ENCODE peak calls at places on chromosome 1, in ten cellular contexts. Y is neural progenitor cell; S is tibial artery; V is NCI-H1092 treated with DMSO at 0.1 percent for 48 hours; Z is RPMI8226; L is activated CD4-positive, CD25-positive, alpha-beta regulatory T cell treated with anti-CD3 and anti-CD28 coated beads, Interleukin-2, amount 50 U/mL, for 16 hours; E is RCC 7860; C is activated effector memory CD4-positive, alpha-beta T cell treated with Interleukin-2 at 50 U/mL for 16 hours; I is posterior vena cava; G is T47D. Q is an unnamed sample.

GRCh38 chr1:210400043-210400840 is 71.5 kb downstream of the HHAT start:
- DNase-seq in Y (peak; percentile 74), V (peak; percentile 82), C (peak; percentile 16), S (no peak), Z (peak; percentile 46), L (peak; percentile 4), G (peak; percentile 87), I (no peak), E (peak; percentile 70), Q (peak; percentile 75)

GRCh38 chr1:145983206-145983675 is 13.1 kb downstream of the TXNIP start:
- DNase-seq in Z (peak; percentile 92), S (no peak), I (no peak), C (no peak), V (no peak), E (no peak), Y (no peak), L (no peak), G (no peak), Q (no peak)

GRCh38 chr1:234611799-234612351 is 1.9 kb upstream of the IRF2BP2 start:
- DNase-seq in C (no peak), E (peak; percentile 43), Z (no peak), I (peak; percentile 86), S (peak; percentile 92), V (peak; percentile 73), L (no peak), Y (peak; percentile 48), G (peak; percentile 59), Q (peak; percentile 73)

GRCh38 chr1:182752077-182752826 is 37.3 kb upstream of the NPL start:
- DNase-seq in I (no peak), V (no peak), L (no peak), Z (no peak), Y (no peak), E (no peak), G (no peak), C (no peak), S (no peak), Q (no peak)

GRCh38 chr1:25549273-25550154 is 6.1 kb downstream of the LDLRAP1 start:
- DNase-seq in C (peak; percentile 80), Y (no peak), E (peak; percentile 91), S (peak; percentile 88), G (no peak), V (no peak), L (peak; percentile 58), Z (peak; percentile 98), I (no peak), Q (no peak)

GRCh38 chr1:167066333-167067122 is 23.6 kb downstream of the GPA33 start:
- DNase-seq in I (peak; percentile 93), G (peak; percentile 76), Y (peak; percentile 81), V (peak; percentile 77), C (peak; percentile 67), E (peak; percentile 25), Z (peak; percentile 79), S (peak; percentile 78), L (peak; percentile 56), Q (peak; percentile 69)

GRCh38 chr1:21590116-21590905 is 78.8 kb downstream of the RAP1GAP start:
- DNase-seq in S (no peak), E (no peak), I (no peak), C (no peak), Y (no peak), Z (no peak), L (no peak), G (no peak), V (peak; percentile 23), Q (no peak)

GRCh38 chr1:205536759-205537361 is 32.4 kb downstream of the CDK18 start:
- DNase-seq in C (no peak), Z (peak; percentile 46), Y (no peak), I (peak; percentile 57), E (no peak), L (no peak), S (peak; percentile 63), G (no peak), V (no peak), Q (no peak)

GRCh38 chr1:203167026-203167912 is 8.4 kb downstream of the MYBPH start:
- DNase-seq in E (peak; percentile 3), L (no peak), Y (no peak), V (no peak), I (no peak), C (no peak), G (no peak), S (no peak), Z (peak; percentile 24), Q (no peak)